ENCODE peak calls at places on chromosomes 5 and 9, in nine cellular contexts. R, G, D, E, Z, W, L, V and I are unnamed samples. For H3K4me1, the result is how much of the 10 kb centered on the place peaks cover.

GRCh38 chr9:14403112-14403511 is 89.2 kb upstream of the NFIB start:
- DNase-seq in R (no peak), G (no peak), D (no peak), E (no peak), Z (no peak), W (no peak), L (no peak), V (no peak), I (no peak)

GRCh38 chr9:79193001-79193400 is 378.8 kb upstream of the TLE4 start:
- DNase-seq in R (no peak), G (no peak), D (no peak), E (no peak), Z (no peak), W (no peak), L (no peak), V (no peak), I (no peak)

GRCh38 chr5:174106997-174107655 is 61.6 kb downstream of the NSG2 start:
- DNase-seq in R (no peak), G (no peak), D (no peak), E (no peak), Z (no peak), W (no peak), L (no peak), V (peak), I (no peak)

GRCh38 chr9:14616188-14616982 is 76.8 kb downstream of the ZDHHC21 start:
- DNase-seq in R (no peak), G (peak), D (no peak), E (no peak), Z (peak), W (no peak), L (no peak), V (no peak), I (no peak)

GRCh38 chr5:79284852-79285251 is 48.9 kb downstream of the JMY start:
- DNase-seq in R (no peak), G (no peak), D (no peak), E (no peak), Z (no peak), W (no peak), L (no peak), V (no peak), I (no peak)

GRCh38 chr9:18208166-18209059 is 265.5 kb upstream of the ADAMTSL1 start:
- DNase-seq in R (no peak), G (peak), D (peak), E (peak), Z (peak), W (peak), L (peak), V (peak), I (no peak)

GRCh38 chr9:132647355-132647754 is 22.4 kb downstream of the DDX31 start:
- DNase-seq in R (no peak), G (no peak), D (no peak), E (no peak), Z (peak), W (no peak), L (no peak), V (no peak), I (no peak)

GRCh38 chr9:6686396-6686795 is 40.9 kb upstream of the GLDC start:
- DNase-seq in R (no peak), G (no peak), D (no peak), E (peak), Z (peak), W (no peak), L (no peak), V (no peak), I (no peak)

GRCh38 chr9:121859646-121860045 is 208.2 kb downstream of the DAB2IP start:
- DNase-seq in R (no peak), G (no peak), D (no peak), E (no peak), Z (no peak), W (no peak), L (no peak), V (peak), I (no peak)

GRCh38 chr9:73780916-73781315 is 629.3 kb downstream of the ANXA1 start:
- DNase-seq in R (no peak), G (no peak), D (no peak), E (no peak), Z (peak), W (no peak), L (no peak), V (no peak), I (no peak)

GRCh38 chr9:124381073-124381945 is 33.9 kb downstream of the PSMB7 start:
- DNase-seq in R (no peak), G (no peak), D (no peak), E (no peak), Z (peak), W (no peak), L (no peak), V (no peak), I (no peak)

DNA sequence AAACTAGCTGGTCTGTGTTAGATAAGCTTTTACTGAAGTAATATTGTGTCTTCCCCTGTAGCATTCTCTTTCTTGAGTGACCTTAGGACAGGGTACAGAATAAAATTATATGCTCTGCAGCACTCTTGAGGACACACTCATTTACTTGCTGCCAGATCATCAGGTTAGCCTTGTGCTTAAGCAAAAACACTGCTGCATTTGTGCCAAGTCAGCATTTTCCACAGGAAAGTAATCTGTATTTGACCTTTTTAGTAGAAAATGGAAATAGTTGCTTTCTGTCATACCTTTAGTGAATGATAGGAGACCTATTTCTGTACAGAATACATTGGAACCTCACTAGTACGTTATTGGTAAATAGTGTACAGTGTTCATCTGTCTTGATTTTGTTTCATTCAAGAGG is 54.2 kb downstream of the LMNB1 start:
- DNase-seq in R (no peak), G (no peak), D (no peak), E (no peak), Z (no peak), W (no peak), L (no peak), V (no peak), I (no peak)
- H3K4me1 ChIP-seq in R (under half), G (under half), D (under half), E (under half), Z (under half), W (under half), L (under half), V (under half), I (under half)

GRCh38 chr9:127769985-127770904 is 8.2 kb downstream of the SH2D3C start:
- DNase-seq in R (no peak), G (no peak), D (no peak), E (no peak), Z (no peak), W (peak), L (no peak), V (peak), I (no peak)
- H3K4me3 ChIP-seq in R (peak), G (no peak), D (peak), E (no peak), Z (no peak), W (peak), L (peak), V (peak), I (no peak)

GRCh38 chr5:38807570-38808461 is 38.0 kb upstream of the OSMR start:
- DNase-seq in R (no peak), G (no peak), D (no peak), E (no peak), Z (no peak), W (no peak), L (no peak), V (no peak), I (no peak)
- H3K4me1 ChIP-seq in R (under half), G (under half), D (under half), E (under half), Z (under half), W (under half), L (under half), V (under half), I (under half)

GRCh38 chr5:143585970-143586369 is 182.5 kb upstream of the NR3C1 start:
- DNase-seq in R (no peak), G (no peak), D (no peak), E (no peak), Z (no peak), W (no peak), L (no peak), V (no peak), I (no peak)
- H3K4me3 ChIP-seq in R (no peak), G (no peak), D (no peak), E (no peak), Z (no peak), W (no peak), L (no peak), V (no peak), I (no peak)

GRCh38 chr9:111916234-111916645 is 19.6 kb downstream of the UGCG start:
- DNase-seq in R (no peak), G (no peak), D (no peak), E (no peak), Z (no peak), W (no peak), L (no peak), V (no peak), I (no peak)
- H3K4me1 ChIP-seq in R (half or more), G (under half), D (under half), E (under half), Z (under half), W (under half), L (under half), V (under half), I (under half)

GRCh38 chr5:138257583-138257982 is 16.8 kb downstream of the GFRA3 start:
- DNase-seq in R (no peak), G (no peak), D (no peak), E (no peak), Z (no peak), W (no peak), L (no peak), V (no peak), I (no peak)
- H3K4me3 ChIP-seq in R (no peak), G (no peak), D (no peak), E (no peak), Z (no peak), W (no peak), L (no peak), V (no peak), I (no peak)

GRCh38 chr9:94654165-94654894 is 15.0 kb upstream of the FBP1 start:
- DNase-seq in R (no peak), G (no peak), D (no peak), E (no peak), Z (peak), W (no peak), L (no peak), V (no peak), I (no peak)
- H3K4me1 ChIP-seq in R (under half), G (under half), D (under half), E (under half), Z (under half), W (under half), L (under half), V (under half), I (under half)

DNA sequence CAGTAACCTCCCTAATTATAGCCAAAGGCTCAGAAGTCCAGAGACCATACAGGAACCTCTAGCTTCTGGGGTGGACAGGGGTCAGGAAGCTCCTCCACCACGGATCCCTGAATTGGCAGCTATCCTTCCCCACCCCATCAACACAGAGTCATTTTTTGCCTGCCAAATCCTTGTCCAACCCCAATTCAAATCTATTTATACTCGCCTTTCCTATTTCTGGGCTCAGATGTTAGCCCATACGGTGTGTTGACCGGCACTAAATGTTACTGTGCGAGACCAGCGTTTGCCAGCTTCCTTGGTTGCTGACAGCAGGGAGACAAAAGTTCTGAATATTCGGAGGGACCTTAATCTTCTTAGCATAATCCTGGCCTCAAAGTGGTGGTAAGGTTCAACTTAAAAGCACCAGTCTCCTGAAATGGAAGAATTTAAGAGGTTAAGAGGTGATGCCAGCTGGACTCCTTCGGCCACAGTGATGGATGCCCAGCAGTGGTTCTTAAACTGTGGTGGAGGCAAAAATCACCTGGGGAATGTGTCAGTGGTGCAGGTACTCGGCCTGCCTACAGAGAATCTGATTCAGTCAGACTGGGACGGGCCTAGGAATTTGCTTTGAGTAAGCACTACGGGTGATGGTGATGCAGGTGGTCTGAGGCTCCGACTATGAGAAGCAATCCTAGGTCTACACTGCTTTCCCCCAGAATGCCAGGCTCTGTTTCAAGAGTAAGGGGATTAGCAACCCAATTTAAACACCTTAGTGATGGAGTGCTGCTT is 204.8 kb upstream of the MEF2C start:
- DNase-seq in R (no peak), G (no peak), D (no peak), E (no peak), Z (no peak), W (no peak), L (no peak), V (peak), I (peak)
- H3K4me3 ChIP-seq in R (no peak), G (no peak), D (no peak), E (no peak), Z (no peak), W (no peak), L (no peak), V (no peak), I (no peak)

GRCh38 chr9:136439550-136440408 is at the start of gene INPP5E:
- DNase-seq in R (peak), G (peak), D (peak), E (peak), Z (peak), W (peak), L (peak), V (peak), I (peak)

GRCh38 chr9:136437430-136437829 is 2.2 kb downstream of the INPP5E start:
- DNase-seq in R (no peak), G (no peak), D (no peak), E (no peak), Z (peak), W (no peak), L (no peak), V (no peak), I (no peak)

GRCh38 chr9:136437839-136438547 is 1.7 kb downstream of the INPP5E start:
- DNase-seq in R (no peak), G (no peak), D (no peak), E (no peak), Z (no peak), W (no peak), L (no peak), V (no peak), I (no peak)

GRCh38 chr9:136438548-136438908 is 1.1 kb downstream of the INPP5E start:
- DNase-seq in R (no peak), G (peak), D (no peak), E (no peak), Z (peak), W (no peak), L (no peak), V (peak), I (no peak)

DNA sequence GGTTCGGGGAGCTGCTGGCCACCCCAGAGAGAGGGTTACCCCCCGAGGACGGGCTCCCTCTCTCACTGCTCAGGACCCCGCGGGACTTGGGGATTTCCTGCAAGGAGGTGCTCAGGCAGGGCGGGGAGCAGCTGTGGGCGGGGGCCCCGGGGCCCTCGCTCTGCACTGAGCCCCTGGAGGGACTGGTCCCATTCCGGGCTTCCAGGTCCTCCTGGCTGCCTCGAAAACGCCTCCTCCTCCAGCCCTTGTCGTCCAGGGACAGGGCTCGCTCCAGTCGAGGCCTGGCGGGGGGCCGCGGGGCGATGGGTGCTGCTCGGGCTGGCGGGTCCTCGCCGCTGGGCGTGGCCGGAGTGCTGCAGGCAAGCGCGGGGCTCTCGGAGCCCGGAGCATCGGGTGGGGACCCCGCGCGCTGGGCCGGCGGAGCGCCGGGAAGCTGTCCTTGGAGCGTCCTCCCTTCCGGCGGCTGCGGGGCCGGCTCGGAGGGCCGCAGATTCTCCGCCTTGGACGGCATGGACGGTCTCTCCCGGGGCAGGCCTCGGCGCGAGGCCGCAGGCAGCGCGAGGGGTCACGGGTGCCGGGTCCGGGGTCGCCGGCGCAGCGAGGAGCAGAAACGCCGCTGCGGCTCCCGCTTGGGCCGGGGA is 616 bp downstream of the INPP5E start:
- DNase-seq in R (no peak), G (no peak), D (peak), E (no peak), Z (peak), W (no peak), L (peak), V (peak), I (no peak)
- H3K4me1 ChIP-seq in R (half or more), G (under half), D (under half), E (under half), Z (under half), W (under half), L (under half), V (under half), I (under half)